ENCODE peak calls at places on chromosomes 2 and 18, in nine cellular contexts. S is GM23338, A is MM.1S, Z is K562, C is H1, G is SK-N-SH, K is H9, M is GM23248, Y is IMR-90. F is an unnamed sample.

GRCh38 chr2:134774786-134775641 is 56.2 kb upstream of the TMEM163 start:
- DNase-seq in G (peak; percentile 3), S (no peak), A (no peak), C (no peak), K (no peak), Y (no peak), Z (no peak), M (peak; percentile 30), F (no peak)

GRCh38 chr18:79400591-79401381 is 5.1 kb downstream of the NFATC1 start:
- DNase-seq in Y (no peak), C (no peak), Z (peak; percentile 70), A (no peak), G (no peak), M (peak; percentile 43), K (no peak), S (no peak), F (no peak)

GRCh38 chr2:241804326-241805276 is 4.4 kb upstream of the NEU4 start:
- DNase-seq in G (peak; percentile 62), C (no peak), S (peak; percentile 59), M (no peak), Y (no peak), K (peak; percentile 58), A (no peak), Z (peak; percentile 22), F (peak; percentile 34)

GRCh38 chr2:70932631-70933230 is 3.0 kb upstream of the ATP6V1B1 start:
- DNase-seq in A (no peak), C (no peak), M (no peak), S (no peak), Y (no peak), G (no peak), K (no peak), Z (no peak), F (no peak)

GRCh38 chr2:231604101-231604684 is 11.5 kb downstream of the TEX44 start:
- DNase-seq in Y (no peak), K (no peak), C (no peak), S (peak; percentile 67), M (no peak), A (no peak), G (no peak), Z (peak; percentile 21), F (peak; percentile 36)

GRCh38 chr2:54256091-54256694 is at the start of gene TSPYL6:
- DNase-seq in K (no peak), C (no peak), M (no peak), Y (no peak), G (no peak), A (no peak), S (no peak), Z (peak; percentile 76), F (no peak)

GRCh38 chr2:53435610-53436009 is 332.0 kb upstream of the CHAC2 start:
- DNase-seq in G (no peak), Y (no peak), Z (no peak), C (no peak), A (no peak), M (no peak), K (no peak), S (no peak), F (no peak)

GRCh38 chr2:191869178-191869577 is 22.3 kb upstream of the CAVIN2 start:
- DNase-seq in Y (peak; percentile 30), G (no peak), S (peak; percentile 95), K (peak; percentile 86), M (peak; percentile 27), A (no peak), Z (peak; percentile 34), C (peak; percentile 75), F (peak; percentile 67)

GRCh38 chr2:205754924-205755321 is 72.6 kb downstream of the NRP2 start:
- DNase-seq in Z (peak; percentile 19), A (no peak), Y (peak; percentile 30), S (no peak), G (no peak), C (no peak), K (no peak), M (peak; percentile 63), F (peak; percentile 42)

GRCh38 chr2:24040511-24040910 is 6.7 kb downstream of the WDCP start:
- DNase-seq in Y (no peak), C (no peak), G (no peak), K (no peak), Z (no peak), S (no peak), M (no peak), A (no peak), F (no peak)

GRCh38 chr2:23602113-23602512 is 217.1 kb downstream of the KLHL29 start:
- DNase-seq in G (no peak), C (no peak), S (no peak), Z (no peak), Y (peak; percentile 81), M (peak; percentile 32), A (no peak), K (no peak), F (no peak)

GRCh38 chr2:5673861-5674240 is 18.3 kb upstream of the SOX11 start:
- DNase-seq in G (no peak), Z (no peak), Y (peak; percentile 50), M (peak; percentile 0), S (peak; percentile 40), C (no peak), K (no peak), A (no peak), F (no peak)
- H3K4me2 ChIP-seq in G (peak overlapping the region; percentile 46), Z (no peak overlapping the region), Y (peak overlapping the region; percentile 87), M (no peak overlapping the region), S (peak overlapping the region; percentile 73), C (peak overlapping the region; percentile 86), K (peak overlapping the region; percentile 28), A (no peak overlapping the region), F (no peak overlapping the region)

GRCh38 chr18:44731866-44732555 is 51.3 kb downstream of the SETBP1 start:
- DNase-seq in M (peak; percentile 66), S (no peak), Y (peak; percentile 41), Z (no peak), C (no peak), G (no peak), A (no peak), K (no peak), F (no peak)

GRCh38 chr18:44731160-44731865 is 50.6 kb downstream of the SETBP1 start:
- DNase-seq in K (no peak), A (no peak), G (no peak), Y (no peak), Z (no peak), S (no peak), M (no peak), C (no peak), F (no peak)

GRCh38 chr18:44727291-44727690 is 46.6 kb downstream of the SETBP1 start:
- DNase-seq in A (no peak), Y (no peak), C (no peak), Z (no peak), G (no peak), K (no peak), S (no peak), M (no peak), F (no peak)

GRCh38 chr18:44732604-44733003 is 51.9 kb downstream of the SETBP1 start:
- DNase-seq in S (peak; percentile 41), A (no peak), Z (no peak), K (no peak), M (no peak), G (no peak), C (no peak), Y (no peak), F (no peak)

DNA sequence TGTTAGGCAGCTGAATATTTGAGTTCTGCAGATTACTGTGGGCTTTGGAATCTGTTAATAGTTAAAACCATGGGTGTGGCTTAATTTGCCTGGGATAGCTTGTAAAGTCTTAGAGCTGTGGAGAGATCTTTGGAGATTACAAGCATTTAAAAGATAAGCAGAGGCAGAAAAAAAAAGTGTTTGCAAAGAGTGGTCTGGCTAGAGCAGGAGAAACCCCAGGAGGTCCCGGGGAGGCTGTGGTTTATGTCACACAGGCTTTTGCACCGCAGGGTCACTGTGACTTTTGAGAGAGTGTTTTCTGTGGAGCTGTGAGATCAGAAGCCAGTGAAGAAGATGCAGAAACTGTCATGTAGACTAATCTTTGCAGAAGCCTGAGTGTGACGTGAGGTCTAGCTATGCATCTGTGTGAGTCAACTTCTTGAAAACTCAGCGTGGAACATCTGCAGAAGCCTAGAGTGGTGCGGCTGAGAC is 49.0 kb downstream of the SETBP1 start:
- DNase-seq in Y (peak; percentile 79), A (no peak), Z (peak; percentile 12), C (no peak), G (no peak), M (peak; percentile 95), K (no peak), S (no peak), F (no peak)
- H3K4me2 ChIP-seq in Y (peak overlapping the region; percentile 20), A (no peak overlapping the region), Z (no peak overlapping the region), C (no peak overlapping the region), G (no peak overlapping the region), M (peak overlapping the region; percentile 47), K (no peak overlapping the region), S (no peak overlapping the region), F (no peak overlapping the region)

GRCh38 chr2:148533004-148533403 is 111.5 kb upstream of the EPC2 start:
- DNase-seq in M (no peak), Z (no peak), S (no peak), A (no peak), Y (no peak), G (no peak), K (no peak), C (no peak), F (no peak)

GRCh38 chr2:148534416-148535205 is 109.9 kb upstream of the EPC2 start:
- DNase-seq in Z (no peak), G (peak; percentile 44), K (no peak), A (no peak), S (no peak), Y (no peak), C (no peak), M (peak; percentile 26), F (no peak)

GRCh38 chr2:148532049-148532428 is 112.5 kb upstream of the EPC2 start:
- DNase-seq in K (no peak), G (no peak), M (no peak), Y (no peak), S (no peak), Z (no peak), A (no peak), C (no peak), F (no peak)

GRCh38 chr2:148531175-148532048 is 113.1 kb upstream of the EPC2 start:
- DNase-seq in C (no peak), Y (no peak), G (no peak), S (peak; percentile 12), K (peak; percentile 30), A (no peak), M (no peak), Z (no peak), F (no peak)

GRCh38 chr2:148533685-148534084 is 110.9 kb upstream of the EPC2 start:
- DNase-seq in S (no peak), Z (no peak), K (no peak), M (no peak), C (no peak), Y (no peak), G (no peak), A (no peak), F (no peak)
- H3K4me2 ChIP-seq in S (no peak overlapping the region), Z (no peak overlapping the region), K (no peak overlapping the region), M (no peak overlapping the region), C (no peak overlapping the region), Y (no peak overlapping the region), G (no peak overlapping the region), A (no peak overlapping the region), F (no peak overlapping the region)

GRCh38 chr2:208239770-208240493 is 14.9 kb downstream of the IDH1 start:
- DNase-seq in C (no peak), A (no peak), M (no peak), K (no peak), Z (no peak), G (no peak), S (no peak), Y (no peak), F (no peak)
- H3K4me2 ChIP-seq in C (no peak overlapping the region), A (no peak overlapping the region), M (no peak overlapping the region), K (no peak overlapping the region), Z (no peak overlapping the region), G (no peak overlapping the region), S (no peak overlapping the region), Y (no peak overlapping the region), F (no peak overlapping the region)

GRCh38 chr18:3689986-3690681 is 240.2 kb downstream of the TGIF1 start:
- DNase-seq in K (peak; percentile 38), A (no peak), G (no peak), C (no peak), S (peak; percentile 52), M (no peak), Z (no peak), Y (no peak), F (no peak)
- H3K4me2 ChIP-seq in K (no peak overlapping the region), A (no peak overlapping the region), G (no peak overlapping the region), C (no peak overlapping the region), S (no peak overlapping the region), M (no peak overlapping the region), Z (no peak overlapping the region), Y (no peak overlapping the region), F (no peak overlapping the region)

F was measured in HepG2.